ENCODE peak calls at places on chromosomes 11 and 22, in four cellular contexts. G, N, C and Z are unnamed samples.

GRCh38 chr11:29448246-29448877 is 568.5 kb downstream of the KCNA4 start:
- DNase-seq in G (peak), N (no peak), C (peak), Z (no peak)

GRCh38 chr11:71131861-71132260 is 120.5 kb downstream of the SHANK2 start:
- DNase-seq in G (no peak), N (no peak), C (no peak), Z (no peak)

GRCh38 chr11:81470446-81470845 is 1263.2 kb downstream of the FAM181B start:
- DNase-seq in G (no peak), N (peak), C (no peak), Z (peak)

GRCh38 chr11:113376156-113376555 is 11.4 kb upstream of the ANKK1 start:
- DNase-seq in G (peak), N (no peak), C (no peak), Z (no peak)

GRCh38 chr11:45320366-45320765 is 34.2 kb upstream of the SYT13 start:
- DNase-seq in G (no peak), N (no peak), C (no peak), Z (no peak)

GRCh38 chr22:48425091-48425506 is 1402.6 kb downstream of the BRD1 start:
- DNase-seq in G (no peak), N (no peak), C (no peak), Z (no peak)

GRCh38 chr22:28600546-28601143 is 79.0 kb downstream of the TTC28 start:
- DNase-seq in G (peak), N (no peak), C (no peak), Z (peak)

GRCh38 chr11:122180435-122180834 is 64.4 kb upstream of the BLID start:
- DNase-seq in G (peak), N (no peak), C (no peak), Z (no peak)

GRCh38 chr11:44112083-44112865 is 16.8 kb downstream of the EXT2 start:
- DNase-seq in G (peak), N (no peak), C (no peak), Z (no peak)

GRCh38 chr11:69640260-69640994 is 529 bp upstream of the CCND1 start:
- DNase-seq in G (no peak), N (no peak), C (no peak), Z (peak)

GRCh38 chr11:122146475-122146874 is 30.5 kb upstream of the BLID start:
- DNase-seq in G (no peak), N (no peak), C (no peak), Z (no peak)

GRCh38 chr11:69008774-69009440 is 4.1 kb downstream of the MRGPRF start:
- DNase-seq in G (peak), N (no peak), C (no peak), Z (peak)

GRCh38 chr11:28632338-28632737 is 524.1 kb downstream of the METTL15 start:
- DNase-seq in G (no peak), N (no peak), C (no peak), Z (no peak)

GRCh38 chr11:36341915-36342314 is 45.8 kb downstream of the PRR5L start:
- DNase-seq in G (no peak), N (no peak), C (no peak), Z (no peak)

GRCh38 chr22:27682438-27682837 is 119.1 kb downstream of the MN1 start:
- DNase-seq in G (no peak), N (no peak), C (peak), Z (no peak)

GRCh38 chr11:95641506-95641905 is 148.1 kb downstream of the FAM76B start:
- DNase-seq in G (no peak), N (no peak), C (no peak), Z (no peak)

GRCh38 chr11:45266693-45267451 is 19.3 kb downstream of the SYT13 start:
- DNase-seq in G (no peak), N (no peak), C (peak), Z (peak)

GRCh38 chr22:27892064-27892463 is 27.0 kb downstream of the PITPNB start:
- DNase-seq in G (no peak), N (no peak), C (no peak), Z (no peak)

GRCh38 chr22:17536269-17536668 is 27.0 kb upstream of the SLC25A18 start:
- DNase-seq in G (peak), N (no peak), C (no peak), Z (no peak)

GRCh38 chr11:65868076-65868667 is 4.4 kb downstream of the EFEMP2 start:
- DNase-seq in G (no peak), N (no peak), C (peak), Z (no peak)

GRCh38 chr22:48333816-48334735 is 1493.6 kb downstream of the BRD1 start:
- DNase-seq in G (no peak), N (no peak), C (no peak), Z (no peak)

GRCh38 chr11:117669616-117670015 is 127.4 kb downstream of the DSCAML1 start:
- DNase-seq in G (no peak), N (no peak), C (no peak), Z (no peak)

GRCh38 chr11:130308059-130308458 is 6.7 kb downstream of the ZBTB44 start:
- DNase-seq in G (no peak), N (no peak), C (no peak), Z (no peak)

GRCh38 chr11:75543808-75544207 is 18.1 kb upstream of the GDPD5 start:
- DNase-seq in G (no peak), N (no peak), C (no peak), Z (no peak)

GRCh38 chr11:62921201-62921572 is at the start of gene CHRM1:
- DNase-seq in G (no peak), N (peak), C (no peak), Z (no peak)

GRCh38 chr22:30887418-30887817 is 81.2 kb downstream of the MORC2 start:
- DNase-seq in G (no peak), N (no peak), C (no peak), Z (no peak)

GRCh38 chr11:60345489-60345888 is 18.4 kb downstream of the MS4A6E start:
- DNase-seq in G (no peak), N (peak), C (peak), Z (peak)

GRCh38 chr22:38312261-38312800 is 4.9 kb downstream of the CSNK1E start:
- DNase-seq in G (no peak), N (no peak), C (no peak), Z (no peak)

GRCh38 chr11:1570896-1571759 is 943 bp downstream of the DUSP8 start:
- DNase-seq in G (no peak), N (peak), C (no peak), Z (no peak)

GRCh38 chr22:30880181-30880601 is 88.4 kb downstream of the MORC2 start:
- DNase-seq in G (no peak), N (no peak), C (no peak), Z (no peak)

GRCh38 chr22:39343259-39344045 is 6.3 kb upstream of the SYNGR1 start:
- DNase-seq in G (peak), N (peak), C (peak), Z (peak)

GRCh38 chr11:87422566-87422965 is 384.8 kb downstream of the TMEM135 start:
- DNase-seq in G (no peak), N (no peak), C (no peak), Z (no peak)

GRCh38 chr22:29623553-29624169 is 20.2 kb downstream of the NF2 start:
- DNase-seq in G (no peak), N (no peak), C (no peak), Z (no peak)